ENCODE peak calls at places on chromosomes 2 and 18, in five cellular contexts. One of them, this sample, is unnamed.
A peak's percentile ranks its signal among the peaks of the same experiment; 100 is the strongest.

GRCh38 chr2:45278345-45279078 is 269.3 kb upstream of the SIX2 start:
- DNase-seq in body of pancreas: no peak
- DNase-seq in CD4-positive, alpha-beta T cell: no peak
- DNase-seq in AG10803: no peak
- DNase-seq in neural crest cell: no peak
- DNase-seq in this sample: no peak

GRCh38 chr2:119364798-119365197 is 1.8 kb downstream of the C2orf76 start:
- DNase-seq in body of pancreas: no peak
- DNase-seq in AG10803: no peak
- DNase-seq in CD4-positive, alpha-beta T cell: no peak
- DNase-seq in neural crest cell: no peak
- DNase-seq in this sample: no peak

GRCh38 chr2:234032301-234032856 is 18.1 kb upstream of the SPP2 start:
- DNase-seq in neural crest cell: no peak
- DNase-seq in CD4-positive, alpha-beta T cell: peak; percentile 9
- DNase-seq in AG10803: peak; percentile 83
- DNase-seq in body of pancreas: no peak
- DNase-seq in this sample: no peak

GRCh38 chr2:67719351-67719750 is 322.2 kb downstream of the ETAA1 start:
- DNase-seq in AG10803: peak; percentile 21
- DNase-seq in neural crest cell: no peak
- DNase-seq in body of pancreas: no peak
- DNase-seq in CD4-positive, alpha-beta T cell: no peak
- DNase-seq in this sample: no peak

GRCh38 chr18:61829108-61829507 is 63.7 kb downstream of the RNF152 start:
- DNase-seq in AG10803: no peak
- DNase-seq in CD4-positive, alpha-beta T cell: no peak
- DNase-seq in body of pancreas: no peak
- DNase-seq in neural crest cell: no peak
- DNase-seq in this sample: no peak

GRCh38 chr2:201132518-201132917 is 16.6 kb downstream of the CFLAR start:
- DNase-seq in AG10803: no peak
- DNase-seq in CD4-positive, alpha-beta T cell: no peak
- DNase-seq in body of pancreas: no peak
- DNase-seq in neural crest cell: no peak
- DNase-seq in this sample: no peak

GRCh38 chr18:71326826-71327225 is 1038.0 kb downstream of the SOCS6 start:
- DNase-seq in CD4-positive, alpha-beta T cell: no peak
- DNase-seq in neural crest cell: no peak
- DNase-seq in body of pancreas: no peak
- DNase-seq in AG10803: no peak
- DNase-seq in this sample: no peak

GRCh38 chr2:16225545-16225944 is 285.2 kb downstream of the MYCN start:
- DNase-seq in AG10803: no peak
- DNase-seq in body of pancreas: no peak
- DNase-seq in CD4-positive, alpha-beta T cell: no peak
- DNase-seq in neural crest cell: no peak
- DNase-seq in this sample: no peak

GRCh38 chr2:147297820-147298219 is 547.0 kb upstream of the ACVR2A start:
- DNase-seq in AG10803: no peak
- DNase-seq in neural crest cell: no peak
- DNase-seq in CD4-positive, alpha-beta T cell: peak; percentile 3
- DNase-seq in body of pancreas: no peak
- DNase-seq in this sample: no peak

GRCh38 chr18:50562686-50563085 is 2.8 kb downstream of the MAPK4 start:
- DNase-seq in body of pancreas: no peak
- DNase-seq in neural crest cell: no peak
- DNase-seq in AG10803: no peak
- DNase-seq in CD4-positive, alpha-beta T cell: no peak
- DNase-seq in this sample: no peak

GRCh38 chr18:79787527-79788095 is 10.1 kb upstream of the KCNG2 start:
- DNase-seq in body of pancreas: no peak
- DNase-seq in AG10803: no peak
- DNase-seq in CD4-positive, alpha-beta T cell: no peak
- DNase-seq in neural crest cell: no peak
- DNase-seq in this sample: no peak

GRCh38 chr2:47310801-47311560 is 92.0 kb upstream of the MSH2 start:
- DNase-seq in AG10803: no peak
- DNase-seq in neural crest cell: peak; percentile 14
- DNase-seq in body of pancreas: peak; percentile 30
- DNase-seq in CD4-positive, alpha-beta T cell: no peak
- DNase-seq in this sample: no peak

GRCh38 chr2:127733816-127734537 is 32.7 kb downstream of the SFT2D3 start:
- DNase-seq in body of pancreas: no peak
- DNase-seq in AG10803: peak; percentile 37
- DNase-seq in CD4-positive, alpha-beta T cell: no peak
- DNase-seq in neural crest cell: no peak
- DNase-seq in this sample: no peak

GRCh38 chr18:33573193-33573592 is 4.8 kb upstream of the ASXL3 start:
- DNase-seq in AG10803: no peak
- DNase-seq in CD4-positive, alpha-beta T cell: no peak
- DNase-seq in neural crest cell: no peak
- DNase-seq in body of pancreas: no peak
- DNase-seq in this sample: no peak

GRCh38 chr2:44916291-44916690 is 25.2 kb upstream of the SIX3 start:
- DNase-seq in CD4-positive, alpha-beta T cell: no peak
- DNase-seq in body of pancreas: no peak
- DNase-seq in AG10803: no peak
- DNase-seq in neural crest cell: no peak
- DNase-seq in this sample: no peak

GRCh38 chr2:235378261-235378660 is 115.6 kb upstream of the AGAP1 start:
- DNase-seq in CD4-positive, alpha-beta T cell: no peak
- DNase-seq in AG10803: peak; percentile 31
- DNase-seq in body of pancreas: peak; percentile 18
- DNase-seq in neural crest cell: no peak
- DNase-seq in this sample: no peak

GRCh38 chr18:49371073-49371472 is 89.4 kb downstream of the DYM start:
- DNase-seq in body of pancreas: no peak
- DNase-seq in CD4-positive, alpha-beta T cell: no peak
- DNase-seq in AG10803: no peak
- DNase-seq in neural crest cell: no peak
- DNase-seq in this sample: no peak

GRCh38 chr2:236682651-236683422 is 113.2 kb downstream of the ACKR3 start:
- DNase-seq in CD4-positive, alpha-beta T cell: no peak
- DNase-seq in AG10803: no peak
- DNase-seq in body of pancreas: no peak
- DNase-seq in neural crest cell: no peak
- DNase-seq in this sample: no peak

GRCh38 chr2:221624475-221624874 is 52.4 kb upstream of the EPHA4 start:
- DNase-seq in neural crest cell: no peak
- DNase-seq in AG10803: no peak
- DNase-seq in CD4-positive, alpha-beta T cell: no peak
- DNase-seq in body of pancreas: no peak
- DNase-seq in this sample: no peak
- TF ChIP-seq CTCF in neural crest cell: no peak
- TF ChIP-seq CTCF in AG10803: no peak
- TF ChIP-seq CTCF in CD4-positive, alpha-beta T cell: no peak
- TF ChIP-seq CTCF in body of pancreas: no peak
- TF ChIP-seq CTCF in this sample: no peak

GRCh38 chr2:81266106-81266505 is 961.6 kb upstream of the LRRTM1 start:
- DNase-seq in body of pancreas: no peak
- DNase-seq in CD4-positive, alpha-beta T cell: no peak
- DNase-seq in AG10803: no peak
- DNase-seq in neural crest cell: peak; percentile 14
- DNase-seq in this sample: no peak
- TF ChIP-seq CTCF in body of pancreas: no peak
- TF ChIP-seq CTCF in CD4-positive, alpha-beta T cell: no peak
- TF ChIP-seq CTCF in AG10803: no peak
- TF ChIP-seq CTCF in neural crest cell: peak; percentile 69
- TF ChIP-seq CTCF in this sample: peak; percentile 45

GRCh38 chr18:22865354-22866116 is 67.6 kb upstream of the RBBP8 start:
- DNase-seq in neural crest cell: no peak
- DNase-seq in CD4-positive, alpha-beta T cell: no peak
- DNase-seq in AG10803: no peak
- DNase-seq in body of pancreas: no peak
- DNase-seq in this sample: no peak
- TF ChIP-seq CTCF in neural crest cell: no peak
- TF ChIP-seq CTCF in CD4-positive, alpha-beta T cell: no peak
- TF ChIP-seq CTCF in AG10803: no peak
- TF ChIP-seq CTCF in body of pancreas: no peak
- TF ChIP-seq CTCF in this sample: no peak

GRCh38 chr2:241507430-241508239 is 749 bp downstream of the STK25 start:
- DNase-seq in neural crest cell: peak; percentile 49
- DNase-seq in CD4-positive, alpha-beta T cell: no peak
- DNase-seq in body of pancreas: peak; percentile 61
- DNase-seq in AG10803: peak; percentile 29
- DNase-seq in this sample: peak; percentile 75
- TF ChIP-seq CTCF in neural crest cell: peak; percentile 56
- TF ChIP-seq CTCF in CD4-positive, alpha-beta T cell: no peak
- TF ChIP-seq CTCF in body of pancreas: no peak
- TF ChIP-seq CTCF in AG10803: no peak
- TF ChIP-seq CTCF in this sample: no peak

DNA sequence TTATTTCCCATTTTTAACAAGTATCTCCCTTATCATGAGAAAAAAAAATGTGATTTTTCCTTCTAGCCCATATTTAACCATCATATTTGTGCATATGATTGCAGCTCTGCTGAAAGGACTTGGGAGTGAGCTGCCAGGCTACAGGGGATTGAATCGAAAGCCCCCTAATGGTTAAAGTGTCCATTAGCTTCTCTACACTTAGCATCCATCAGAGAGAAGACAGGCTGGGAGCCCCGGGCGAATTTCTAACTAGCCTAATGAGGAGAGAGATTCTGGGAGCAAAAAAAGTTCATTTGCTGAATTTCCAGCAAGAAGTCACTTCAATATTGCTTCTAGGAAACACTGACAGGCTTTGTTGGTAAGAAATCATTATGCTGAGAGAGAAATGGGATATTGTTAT is 848.8 kb downstream of the TDRD15 start:
- DNase-seq in CD4-positive, alpha-beta T cell: no peak
- DNase-seq in body of pancreas: no peak
- DNase-seq in neural crest cell: no peak
- DNase-seq in AG10803: no peak
- DNase-seq in this sample: no peak
- TF ChIP-seq CTCF in CD4-positive, alpha-beta T cell: no peak
- TF ChIP-seq CTCF in body of pancreas: no peak
- TF ChIP-seq CTCF in neural crest cell: no peak
- TF ChIP-seq CTCF in AG10803: no peak
- TF ChIP-seq CTCF in this sample: no peak

GRCh38 chr2:60567092-60567491 is 13.6 kb upstream of the BCL11A start:
- DNase-seq in body of pancreas: no peak
- DNase-seq in CD4-positive, alpha-beta T cell: no peak
- DNase-seq in neural crest cell: no peak
- DNase-seq in AG10803: no peak
- DNase-seq in this sample: no peak

GRCh38 chr2:60569680-60570111 is 16.2 kb upstream of the BCL11A start:
- DNase-seq in CD4-positive, alpha-beta T cell: no peak
- DNase-seq in neural crest cell: no peak
- DNase-seq in AG10803: no peak
- DNase-seq in body of pancreas: no peak
- DNase-seq in this sample: no peak

GRCh38 chr2:60560734-60561649 is 7.5 kb upstream of the BCL11A start:
- DNase-seq in AG10803: peak; percentile 33
- DNase-seq in body of pancreas: no peak
- DNase-seq in neural crest cell: no peak
- DNase-seq in CD4-positive, alpha-beta T cell: no peak
- DNase-seq in this sample: no peak

GRCh38 chr2:60567919-60568874 is 14.7 kb upstream of the BCL11A start:
- DNase-seq in CD4-positive, alpha-beta T cell: no peak
- DNase-seq in AG10803: no peak
- DNase-seq in body of pancreas: no peak
- DNase-seq in neural crest cell: no peak
- DNase-seq in this sample: no peak

GRCh38 chr2:60565472-60565871 is 12.0 kb upstream of the BCL11A start:
- DNase-seq in body of pancreas: no peak
- DNase-seq in neural crest cell: no peak
- DNase-seq in CD4-positive, alpha-beta T cell: no peak
- DNase-seq in AG10803: peak; percentile 32
- DNase-seq in this sample: no peak
- TF ChIP-seq CTCF in body of pancreas: no peak
- TF ChIP-seq CTCF in neural crest cell: peak; percentile 58
- TF ChIP-seq CTCF in CD4-positive, alpha-beta T cell: peak; percentile 25
- TF ChIP-seq CTCF in AG10803: peak; percentile 40
- TF ChIP-seq CTCF in this sample: peak; percentile 44

DNA sequence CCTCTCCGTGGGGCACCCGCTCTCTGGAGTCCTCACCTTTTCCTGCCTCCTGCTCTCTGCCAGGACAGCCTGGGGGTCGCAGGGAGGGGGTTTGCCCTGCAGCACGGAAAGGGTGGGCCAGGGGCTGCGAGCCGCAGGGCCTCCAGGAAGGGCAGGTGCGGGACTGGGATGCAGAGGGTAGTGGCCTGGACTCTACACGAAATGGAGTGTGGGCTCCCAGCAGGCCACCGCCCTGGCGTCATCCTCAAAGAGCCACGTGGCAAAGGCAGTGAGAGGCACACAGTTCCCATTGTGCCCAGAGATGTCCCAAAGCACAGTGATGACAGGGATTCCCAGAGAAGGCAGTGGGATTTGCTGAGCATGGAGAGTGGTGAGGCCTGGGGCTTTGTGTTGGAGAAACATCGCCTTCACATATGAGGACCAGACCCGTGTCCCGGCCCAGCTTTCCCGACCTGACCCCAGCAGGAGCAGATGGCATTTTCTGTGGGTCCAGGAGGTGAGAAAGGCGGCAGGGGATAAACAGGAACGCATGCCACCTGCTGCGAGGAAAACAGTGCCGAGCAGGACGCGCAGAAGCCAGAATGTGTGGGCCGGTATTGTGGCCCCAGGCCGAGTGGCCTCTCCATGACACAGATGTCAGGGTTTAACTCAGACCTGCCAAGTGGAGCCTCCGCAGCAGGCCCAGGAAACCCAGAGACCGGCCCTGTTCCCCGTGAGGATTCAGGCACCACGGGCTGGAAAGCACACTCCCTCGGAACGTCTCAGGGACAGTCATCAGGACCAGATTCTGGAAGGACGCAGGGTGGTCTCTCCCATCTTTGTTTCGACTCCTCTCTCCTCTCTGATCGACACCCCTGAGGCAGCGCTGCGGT is 855.5 kb upstream of the SALL3 start:
- DNase-seq in neural crest cell: no peak
- DNase-seq in body of pancreas: no peak
- DNase-seq in AG10803: no peak
- DNase-seq in CD4-positive, alpha-beta T cell: no peak
- DNase-seq in this sample: no peak
- TF ChIP-seq CTCF in neural crest cell: no peak
- TF ChIP-seq CTCF in body of pancreas: no peak
- TF ChIP-seq CTCF in AG10803: no peak
- TF ChIP-seq CTCF in CD4-positive, alpha-beta T cell: no peak
- TF ChIP-seq CTCF in this sample: no peak

This sample was measured in D721Med.